ENCODE peak calls at places on chromosomes 6 and 20, in four cellular contexts. M is Daoy; V is cardiac fibroblast; E is activated naive CD4-positive, alpha-beta T cell. Y is an unnamed sample.

GRCh38 chr6:143157146-143157545 is 96.5 kb downstream of the AIG1 start:
- DNase-seq in M (peak), E (no peak), V (no peak), Y (no peak)

GRCh38 chr6:24743265-24743943 is 24.4 kb upstream of the C6orf62 start:
- DNase-seq in V (peak), M (peak), E (no peak), Y (peak)

GRCh38 chr6:116370328-116370716 is 425 bp upstream of the DSE start:
- DNase-seq in M (no peak), V (no peak), E (no peak), Y (no peak)

GRCh38 chr6:55449219-55449618 is 122.0 kb downstream of the GFRAL start:
- DNase-seq in V (no peak), M (peak), E (no peak), Y (no peak)

GRCh38 chr6:117483645-117484016 is 1.2 kb downstream of the DCBLD1 start:
- DNase-seq in M (peak), V (no peak), E (no peak), Y (no peak)

GRCh38 chr20:62516345-62516744 is 40.5 kb upstream of the GATA5 start:
- DNase-seq in E (no peak), M (peak), V (no peak), Y (no peak)

GRCh38 chr6:15527838-15528617 is 134.8 kb downstream of the DTNBP1 start:
- DNase-seq in E (no peak), M (no peak), V (peak), Y (no peak)

GRCh38 chr6:8084586-8084985 is 17.8 kb downstream of the EEF1E1 start:
- DNase-seq in M (peak), V (peak), E (no peak), Y (no peak)

GRCh38 chr6:16437984-16438383 is 199.6 kb downstream of the GMPR start:
- DNase-seq in E (no peak), V (no peak), M (no peak), Y (peak)

GRCh38 chr20:50281831-50282591 is 91.4 kb downstream of the CEBPB start:
- DNase-seq in E (no peak), V (no peak), M (no peak), Y (no peak)

GRCh38 chr6:113920663-113921267 is 50.2 kb downstream of the HDAC2 start:
- DNase-seq in V (no peak), M (no peak), E (no peak), Y (peak)

GRCh38 chr6:167105060-167105459 is 17.8 kb upstream of the CCR6 start:
- DNase-seq in M (no peak), E (no peak), V (no peak), Y (no peak)

GRCh38 chr6:5025911-5026819 is 22.3 kb upstream of the RPP40 start:
- DNase-seq in V (peak), M (peak), E (no peak), Y (no peak)

GRCh38 chr20:42118001-42118400 is 499.8 kb upstream of the CHD6 start:
- DNase-seq in M (no peak), V (no peak), E (no peak), Y (no peak)

GRCh38 chr6:143506199-143506598 is 5.3 kb downstream of the FUCA2 start:
- DNase-seq in E (no peak), V (no peak), M (no peak), Y (no peak)

GRCh38 chr6:24930386-24930785 is 5.4 kb downstream of the RIPOR2 start:
- DNase-seq in M (peak), V (peak), E (no peak), Y (no peak)

GRCh38 chr6:83954371-83954770 is 79.2 kb upstream of the MRAP2 start:
- DNase-seq in E (no peak), V (no peak), M (no peak), Y (no peak)

GRCh38 chr20:41619360-41620115 is 1.4 kb upstream of the CHD6 start:
- DNase-seq in E (no peak), M (no peak), V (no peak), Y (no peak)

GRCh38 chr6:41443616-41444525 is 102.3 kb upstream of the FOXP4 start:
- DNase-seq in M (no peak), V (no peak), E (no peak), Y (no peak)

GRCh38 chr20:45257161-45257560 is 2.8 kb upstream of the SLPI start:
- DNase-seq in M (no peak), V (no peak), E (no peak), Y (no peak)

GRCh38 chr20:33460711-33461110 is 17.1 kb upstream of the SNTA1 start:
- DNase-seq in V (no peak), E (no peak), M (no peak), Y (no peak)

GRCh38 chr6:168158280-168158979 is 79.4 kb upstream of the FRMD1 start:
- DNase-seq in M (no peak), V (no peak), E (no peak), Y (no peak)

GRCh38 chr20:47765715-47766594 is 19.3 kb downstream of the SULF2 start:
- DNase-seq in M (peak), V (peak), E (no peak), Y (no peak)

GRCh38 chr6:116564921-116565872 is 6.1 kb upstream of the RWDD1 start:
- DNase-seq in V (no peak), M (no peak), E (no peak), Y (no peak)

GRCh38 chr6:12815884-12816600 is 99.5 kb downstream of the PHACTR1 start:
- DNase-seq in E (no peak), M (peak), V (no peak), Y (no peak)

GRCh38 chr6:25007269-25007699 is 71.5 kb upstream of the RIPOR2 start:
- DNase-seq in M (no peak), V (peak), E (no peak), Y (peak)

GRCh38 chr20:10619427-10619826 is 54.4 kb downstream of the JAG1 start:
- DNase-seq in E (no peak), V (peak), M (peak), Y (no peak)

Y was measured in activated CD4-positive, alpha-beta memory T cell treated with anti-CD3 and anti-CD28 coated beads, Interleukin-2, amount 10 ng/mL, durations not matched to agents 7 days and 5 days.